ENCODE peak calls at places on chromosomes 13 and 19, in seven cellular contexts. One of them, this sample, is unnamed.

GRCh38 chr13:69319659-69320058 is 788.0 kb upstream of the ATXN8OS start:
- DNase-seq in hippocampal formation: no peak
- DNase-seq in tibial artery: no peak
- DNase-seq in PC-9: no peak
- DNase-seq in left colon: no peak
- DNase-seq in stomach: no peak
- DNase-seq in KBM-7: no peak
- DNase-seq in this sample: no peak

GRCh38 chr19:42131149-42132029 is 857 bp downstream of the POU2F2 start:
- DNase-seq in stomach: no peak
- DNase-seq in KBM-7: no peak
- DNase-seq in PC-9: no peak
- DNase-seq in left colon: no peak
- DNase-seq in hippocampal formation: no peak
- DNase-seq in tibial artery: no peak
- DNase-seq in this sample: no peak

GRCh38 chr13:94595006-94595942 is 678 bp downstream of the TGDS start:
- DNase-seq in hippocampal formation: no peak
- DNase-seq in KBM-7: peak
- DNase-seq in PC-9: peak
- DNase-seq in tibial artery: no peak
- DNase-seq in stomach: peak
- DNase-seq in left colon: peak
- DNase-seq in this sample: no peak

GRCh38 chr19:55077106-55077505 is 1.4 kb downstream of the EPS8L1 start:
- DNase-seq in PC-9: no peak
- DNase-seq in stomach: no peak
- DNase-seq in KBM-7: no peak
- DNase-seq in hippocampal formation: no peak
- DNase-seq in tibial artery: no peak
- DNase-seq in left colon: no peak
- DNase-seq in this sample: no peak

GRCh38 chr13:94168784-94169512 is 310.5 kb downstream of the DCT start:
- DNase-seq in hippocampal formation: no peak
- DNase-seq in tibial artery: no peak
- DNase-seq in stomach: no peak
- DNase-seq in KBM-7: no peak
- DNase-seq in left colon: no peak
- DNase-seq in PC-9: no peak
- DNase-seq in this sample: no peak

GRCh38 chr19:843180-843835 is 2.5 kb downstream of the PRTN3 start:
- DNase-seq in KBM-7: no peak
- DNase-seq in tibial artery: no peak
- DNase-seq in stomach: peak
- DNase-seq in hippocampal formation: no peak
- DNase-seq in left colon: no peak
- DNase-seq in PC-9: peak
- DNase-seq in this sample: no peak

GRCh38 chr13:97629601-97630272 is 195.8 kb downstream of the RAP2A start:
- DNase-seq in KBM-7: no peak
- DNase-seq in tibial artery: no peak
- DNase-seq in stomach: no peak
- DNase-seq in left colon: no peak
- DNase-seq in hippocampal formation: no peak
- DNase-seq in PC-9: no peak
- DNase-seq in this sample: no peak

GRCh38 chr19:35266149-35266903 is 2.4 kb upstream of the USF2 start:
- DNase-seq in left colon: no peak
- DNase-seq in tibial artery: peak
- DNase-seq in PC-9: no peak
- DNase-seq in KBM-7: no peak
- DNase-seq in hippocampal formation: no peak
- DNase-seq in stomach: no peak
- DNase-seq in this sample: no peak

GRCh38 chr19:46416077-46416709 is 2.8 kb upstream of the CCDC8 start:
- DNase-seq in hippocampal formation: peak
- DNase-seq in KBM-7: peak
- DNase-seq in tibial artery: peak
- DNase-seq in left colon: peak
- DNase-seq in PC-9: peak
- DNase-seq in stomach: peak
- DNase-seq in this sample: peak

GRCh38 chr13:94813920-94814500 is 101.7 kb upstream of the SOX21 start:
- DNase-seq in stomach: no peak
- DNase-seq in left colon: no peak
- DNase-seq in hippocampal formation: no peak
- DNase-seq in tibial artery: no peak
- DNase-seq in PC-9: no peak
- DNase-seq in KBM-7: no peak
- DNase-seq in this sample: no peak

GRCh38 chr13:110272227-110272626 is 34.7 kb downstream of the COL4A1 start:
- DNase-seq in KBM-7: no peak
- DNase-seq in stomach: no peak
- DNase-seq in hippocampal formation: no peak
- DNase-seq in left colon: no peak
- DNase-seq in tibial artery: no peak
- DNase-seq in PC-9: no peak
- DNase-seq in this sample: no peak

GRCh38 chr13:101925731-101926130 is 473.3 kb downstream of the ITGBL1 start:
- DNase-seq in stomach: no peak
- DNase-seq in hippocampal formation: no peak
- DNase-seq in KBM-7: no peak
- DNase-seq in PC-9: no peak
- DNase-seq in left colon: no peak
- DNase-seq in tibial artery: no peak
- DNase-seq in this sample: no peak

GRCh38 chr19:51607920-51608562 is 22.2 kb downstream of the SIGLEC5 start:
- DNase-seq in tibial artery: peak
- DNase-seq in hippocampal formation: no peak
- DNase-seq in PC-9: peak
- DNase-seq in left colon: peak
- DNase-seq in KBM-7: peak
- DNase-seq in stomach: peak
- DNase-seq in this sample: no peak

GRCh38 chr19:47703301-47703700 is 9.9 kb upstream of the EHD2 start:
- DNase-seq in tibial artery: no peak
- DNase-seq in hippocampal formation: no peak
- DNase-seq in stomach: no peak
- DNase-seq in left colon: no peak
- DNase-seq in PC-9: no peak
- DNase-seq in KBM-7: no peak
- DNase-seq in this sample: no peak

GRCh38 chr13:44961997-44962396 is 27.3 kb downstream of the NUFIP1 start:
- DNase-seq in left colon: no peak
- DNase-seq in tibial artery: no peak
- DNase-seq in hippocampal formation: no peak
- DNase-seq in KBM-7: no peak
- DNase-seq in PC-9: no peak
- DNase-seq in stomach: no peak
- DNase-seq in this sample: no peak

GRCh38 chr19:19160489-19161035 is 9.5 kb downstream of the MEF2B start:
- DNase-seq in tibial artery: no peak
- DNase-seq in hippocampal formation: no peak
- DNase-seq in PC-9: no peak
- DNase-seq in KBM-7: peak
- DNase-seq in left colon: no peak
- DNase-seq in stomach: no peak
- DNase-seq in this sample: no peak

This sample was measured in HS-5.